ENCODE peak calls at places on chromosome 20, in seven cellular contexts. E, L, I, N, M, K and C are unnamed samples.

GRCh38 chr20:31721408-31722332 is 998 bp downstream of the BCL2L1 start:
- DNase-seq in E (no peak), L (no peak), I (no peak), N (no peak), M (no peak), K (no peak), C (no peak)

GRCh38 chr20:17568045-17568788 is 1.7 kb upstream of the DSTN start:
- DNase-seq in E (no peak), L (no peak), I (no peak), N (no peak), M (no peak), K (no peak), C (no peak)

GRCh38 chr20:44279228-44279627 is 31.8 kb downstream of the FITM2 start:
- DNase-seq in E (no peak), L (peak; percentile 87), I (peak; percentile 64), N (no peak), M (no peak), K (no peak), C (peak; percentile 25)

GRCh38 chr20:5127859-5128409 is 1.1 kb downstream of the CDS2 start:
- DNase-seq in E (no peak), L (no peak), I (no peak), N (no peak), M (no peak), K (no peak), C (no peak)

GRCh38 chr20:44247131-44247571 is at the start of gene GDAP1L1:
- DNase-seq in E (no peak), L (no peak), I (no peak), N (peak; percentile 51), M (peak; percentile 38), K (peak; percentile 22), C (no peak)

GRCh38 chr20:25496968-25497401 is 88.3 kb downstream of the NINL start:
- DNase-seq in E (no peak), L (no peak), I (no peak), N (no peak), M (peak; percentile 23), K (no peak), C (no peak)

GRCh38 chr20:57998276-57998675 is 230.2 kb downstream of the ANKRD60 start:
- DNase-seq in E (no peak), L (no peak), I (no peak), N (no peak), M (no peak), K (no peak), C (no peak)

GRCh38 chr20:47506335-47506734 is 4.6 kb downstream of the NCOA3 start:
- DNase-seq in E (no peak), L (no peak), I (no peak), N (no peak), M (no peak), K (no peak), C (no peak)

GRCh38 chr20:61738601-61739069 is 327.0 kb downstream of the TAF4 start:
- DNase-seq in E (no peak), L (no peak), I (no peak), N (no peak), M (no peak), K (no peak), C (no peak)

GRCh38 chr20:32909896-32910571 is 51.3 kb downstream of the EFCAB8 start:
- DNase-seq in E (no peak), L (no peak), I (no peak), N (no peak), M (no peak), K (no peak), C (no peak)

GRCh38 chr20:3658019-3658707 is 5.0 kb downstream of the GFRA4 start:
- DNase-seq in E (no peak), L (no peak), I (no peak), N (no peak), M (no peak), K (no peak), C (no peak)

GRCh38 chr20:17504898-17505663 is 26.1 kb downstream of the BFSP1 start:
- DNase-seq in E (peak; percentile 65), L (peak; percentile 39), I (peak; percentile 16), N (peak; percentile 35), M (peak; percentile 1), K (peak; percentile 44), C (peak; percentile 43)

GRCh38 chr20:53136473-53136872 is 164.3 kb downstream of the TSHZ2 start:
- DNase-seq in E (no peak), L (no peak), I (no peak), N (no peak), M (no peak), K (no peak), C (no peak)

GRCh38 chr20:33130553-33130952 is 37.4 kb upstream of the BPIFA2 start:
- DNase-seq in E (no peak), L (no peak), I (no peak), N (no peak), M (no peak), K (no peak), C (peak; percentile 3)

GRCh38 chr20:53092772-53093171 is 120.6 kb downstream of the TSHZ2 start:
- DNase-seq in E (no peak), L (no peak), I (no peak), N (no peak), M (no peak), K (no peak), C (no peak)

GRCh38 chr20:43994486-43995100 is 79.9 kb downstream of the TOX2 start:
- DNase-seq in E (no peak), L (peak; percentile 21), I (no peak), N (no peak), M (no peak), K (no peak), C (peak; percentile 41)

GRCh38 chr20:6489361-6490154 is 277.9 kb upstream of the BMP2 start:
- DNase-seq in E (no peak), L (no peak), I (no peak), N (no peak), M (no peak), K (no peak), C (no peak)

GRCh38 chr20:49659096-49659495 is 54.6 kb downstream of the B4GALT5 start:
- DNase-seq in E (no peak), L (no peak), I (no peak), N (no peak), M (no peak), K (no peak), C (no peak)

GRCh38 chr20:11894072-11894471 is 23.6 kb upstream of the BTBD3 start:
- DNase-seq in E (no peak), L (no peak), I (no peak), N (no peak), M (no peak), K (no peak), C (no peak)

GRCh38 chr20:45823949-45824835 is 2.9 kb downstream of the TNNC2 start:
- DNase-seq in E (peak; percentile 62), L (no peak), I (no peak), N (no peak), M (peak; percentile 62), K (peak; percentile 37), C (peak; percentile 20)
- TF ChIP-seq CTCF in E (no peak), L (peak; percentile 64), I (peak; percentile 48), N (peak; percentile 37), M (peak; percentile 33), K (no peak), C (peak; percentile 64)

GRCh38 chr20:63441777-63442493 is 30.5 kb downstream of the KCNQ2 start:
- DNase-seq in E (peak; percentile 81), L (peak; percentile 34), I (no peak), N (peak; percentile 38), M (peak; percentile 87), K (peak; percentile 77), C (peak; percentile 10)
- TF ChIP-seq CTCF in E (peak; percentile 77), L (peak; percentile 39), I (no peak), N (peak; percentile 52), M (peak; percentile 54), K (peak; percentile 33), C (peak; percentile 63)

GRCh38 chr20:40938020-40938419 is 90.6 kb upstream of the TOP1 start:
- DNase-seq in E (no peak), L (no peak), I (no peak), N (no peak), M (peak; percentile 24), K (no peak), C (no peak)
- TF ChIP-seq CTCF in E (no peak), L (peak; percentile 31), I (no peak), N (no peak), M (no peak), K (no peak), C (peak; percentile 30)

DNA sequence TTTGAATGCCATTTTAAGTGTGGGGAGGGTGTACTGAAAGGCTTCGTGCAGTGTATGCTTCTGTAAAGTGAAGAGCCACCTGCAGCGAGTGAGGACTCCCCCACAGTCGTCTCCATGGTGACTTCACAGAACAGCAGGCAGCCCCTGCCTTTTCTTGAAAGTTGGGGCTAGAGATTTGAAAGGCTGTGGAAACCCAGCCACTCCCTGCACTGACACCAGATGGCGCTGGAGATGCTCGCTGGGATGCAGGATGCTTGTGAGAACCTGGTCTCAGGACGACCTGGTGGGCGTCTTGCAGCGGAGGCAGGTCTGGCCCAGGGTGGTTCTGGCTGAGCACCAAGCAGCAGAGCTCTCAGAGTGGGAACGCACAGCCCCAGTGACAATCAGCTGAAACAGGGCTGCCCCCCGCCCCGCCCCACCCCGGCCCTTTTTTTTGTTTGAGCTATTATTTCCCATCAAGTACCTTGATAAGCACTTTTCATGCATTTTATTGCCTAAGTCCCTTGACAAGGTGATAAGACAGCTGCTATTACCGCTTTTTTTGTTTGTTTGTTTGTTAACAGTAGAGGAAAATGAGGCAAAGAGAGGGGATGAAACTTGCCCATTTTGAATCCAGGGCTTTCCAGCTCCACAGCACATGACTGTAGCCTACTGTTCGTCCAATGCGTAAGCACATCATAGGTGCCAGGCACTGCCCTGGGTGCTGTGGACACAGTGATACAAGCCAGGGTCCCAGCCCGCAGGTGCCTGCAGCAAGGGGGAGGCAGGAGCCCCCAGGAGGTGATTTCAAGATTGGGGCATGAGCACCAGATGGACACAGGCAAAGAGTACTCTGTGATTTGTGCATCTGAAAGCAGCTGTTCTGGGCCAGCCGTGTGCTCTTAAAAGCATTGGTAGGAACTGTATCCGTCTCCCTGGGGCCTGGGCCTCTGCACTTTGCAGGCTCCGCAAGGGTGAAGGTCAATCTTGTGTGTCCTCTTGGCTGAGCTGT is 150.1 kb downstream of the SYCP2 start:
- DNase-seq in E (peak; percentile 79), L (peak; percentile 42), I (peak; percentile 11), N (peak; percentile 78), M (peak; percentile 88), K (peak; percentile 82), C (no peak)
- TF ChIP-seq CTCF in E (peak; percentile 93), L (peak; percentile 89), I (peak; percentile 90), N (peak; percentile 86), M (peak; percentile 99), K (peak; percentile 82), C (peak; percentile 70)